ENCODE peak calls at places on chromosomes 16 and 17, in ten cellular contexts. One of them, this sample, is unnamed.
A peak's percentile ranks its signal among the peaks of the same experiment; 100 is the strongest.

GRCh38 chr16:24013733-24014645 is 178.2 kb downstream of the PRKCB start:
- DNase-seq in prostate gland: no peak
- DNase-seq in CD8-positive, alpha-beta T cell: peak; percentile 82
- DNase-seq in A549: no peak
- DNase-seq in ovary: no peak
- DNase-seq in neural progenitor cell: no peak
- DNase-seq in brain microvascular endothelial cell: no peak
- DNase-seq in OCI-LY7: peak; percentile 100
- DNase-seq in tibial artery: no peak
- DNase-seq in fibroblast of lung: no peak
- DNase-seq in this sample: no peak

GRCh38 chr17:66737524-66737923 is 97.4 kb upstream of the CACNG5 start:
- DNase-seq in prostate gland: no peak
- DNase-seq in CD8-positive, alpha-beta T cell: no peak
- DNase-seq in A549: no peak
- DNase-seq in ovary: peak; percentile 55
- DNase-seq in neural progenitor cell: peak; percentile 79
- DNase-seq in brain microvascular endothelial cell: peak; percentile 66
- DNase-seq in OCI-LY7: no peak
- DNase-seq in tibial artery: no peak
- DNase-seq in fibroblast of lung: peak; percentile 45
- DNase-seq in this sample: no peak

GRCh38 chr16:84545114-84545737 is 40.8 kb upstream of the MEAK7 start:
- DNase-seq in prostate gland: no peak
- DNase-seq in CD8-positive, alpha-beta T cell: no peak
- DNase-seq in A549: no peak
- DNase-seq in ovary: no peak
- DNase-seq in neural progenitor cell: no peak
- DNase-seq in brain microvascular endothelial cell: no peak
- DNase-seq in OCI-LY7: no peak
- DNase-seq in tibial artery: no peak
- DNase-seq in fibroblast of lung: no peak
- DNase-seq in this sample: no peak

GRCh38 chr16:82638095-82638798 is 11.5 kb downstream of the CDH13 start:
- DNase-seq in prostate gland: no peak
- DNase-seq in CD8-positive, alpha-beta T cell: no peak
- DNase-seq in A549: no peak
- DNase-seq in ovary: no peak
- DNase-seq in neural progenitor cell: no peak
- DNase-seq in brain microvascular endothelial cell: peak; percentile 88
- DNase-seq in OCI-LY7: no peak
- DNase-seq in tibial artery: no peak
- DNase-seq in fibroblast of lung: peak; percentile 83
- DNase-seq in this sample: no peak

GRCh38 chr16:86107190-86107589 is 208.2 kb downstream of the IRF8 start:
- DNase-seq in prostate gland: no peak
- DNase-seq in CD8-positive, alpha-beta T cell: no peak
- DNase-seq in A549: no peak
- DNase-seq in ovary: no peak
- DNase-seq in neural progenitor cell: no peak
- DNase-seq in brain microvascular endothelial cell: no peak
- DNase-seq in OCI-LY7: no peak
- DNase-seq in tibial artery: no peak
- DNase-seq in fibroblast of lung: peak; percentile 39
- DNase-seq in this sample: no peak

GRCh38 chr16:73040735-73041402 is 7.1 kb downstream of the ZFHX3 start:
- DNase-seq in prostate gland: no peak
- DNase-seq in CD8-positive, alpha-beta T cell: no peak
- DNase-seq in A549: no peak
- DNase-seq in ovary: no peak
- DNase-seq in neural progenitor cell: no peak
- DNase-seq in brain microvascular endothelial cell: no peak
- DNase-seq in OCI-LY7: no peak
- DNase-seq in tibial artery: peak; percentile 1
- DNase-seq in fibroblast of lung: no peak
- DNase-seq in this sample: no peak

GRCh38 chr17:67211742-67212141 is 33.3 kb downstream of the HELZ start:
- DNase-seq in prostate gland: no peak
- DNase-seq in CD8-positive, alpha-beta T cell: no peak
- DNase-seq in A549: no peak
- DNase-seq in ovary: no peak
- DNase-seq in neural progenitor cell: no peak
- DNase-seq in brain microvascular endothelial cell: no peak
- DNase-seq in OCI-LY7: no peak
- DNase-seq in tibial artery: no peak
- DNase-seq in fibroblast of lung: peak; percentile 53
- DNase-seq in this sample: no peak

GRCh38 chr17:45251931-45252330 is 10.0 kb downstream of the SPATA32 start:
- DNase-seq in prostate gland: no peak
- DNase-seq in CD8-positive, alpha-beta T cell: no peak
- DNase-seq in A549: no peak
- DNase-seq in ovary: no peak
- DNase-seq in neural progenitor cell: no peak
- DNase-seq in brain microvascular endothelial cell: no peak
- DNase-seq in OCI-LY7: no peak
- DNase-seq in tibial artery: no peak
- DNase-seq in fibroblast of lung: no peak
- DNase-seq in this sample: no peak

GRCh38 chr16:29876578-29877249 is 13.7 kb upstream of the CDIPT start:
- DNase-seq in prostate gland: no peak
- DNase-seq in CD8-positive, alpha-beta T cell: no peak
- DNase-seq in A549: no peak
- DNase-seq in ovary: no peak
- DNase-seq in neural progenitor cell: peak; percentile 56
- DNase-seq in brain microvascular endothelial cell: no peak
- DNase-seq in OCI-LY7: no peak
- DNase-seq in tibial artery: no peak
- DNase-seq in fibroblast of lung: no peak
- DNase-seq in this sample: no peak
- H3K4me3 ChIP-seq in prostate gland: no peak overlapping the region
- H3K4me3 ChIP-seq in CD8-positive, alpha-beta T cell: peak overlapping the region; percentile 35
- H3K4me3 ChIP-seq in A549: peak overlapping the region; percentile 43
- H3K4me3 ChIP-seq in ovary: no peak overlapping the region
- H3K4me3 ChIP-seq in neural progenitor cell: peak overlapping the region; percentile 47
- H3K4me3 ChIP-seq in brain microvascular endothelial cell: peak overlapping the region; percentile 29
- H3K4me3 ChIP-seq in OCI-LY7: peak overlapping the region; percentile 20
- H3K4me3 ChIP-seq in tibial artery: peak overlapping the region; percentile 22
- H3K4me3 ChIP-seq in fibroblast of lung: peak overlapping the region; percentile 30
- H3K4me3 ChIP-seq in this sample: no peak overlapping the region

GRCh38 chr16:52068447-52069074 is 478.4 kb downstream of the TOX3 start:
- DNase-seq in prostate gland: peak; percentile 36
- DNase-seq in CD8-positive, alpha-beta T cell: no peak
- DNase-seq in A549: no peak
- DNase-seq in ovary: no peak
- DNase-seq in neural progenitor cell: peak; percentile 72
- DNase-seq in brain microvascular endothelial cell: peak; percentile 25
- DNase-seq in OCI-LY7: no peak
- DNase-seq in tibial artery: no peak
- DNase-seq in fibroblast of lung: peak; percentile 20
- DNase-seq in this sample: peak; percentile 49
- TF ChIP-seq CTCF in prostate gland: no peak
- TF ChIP-seq CTCF in CD8-positive, alpha-beta T cell: no peak
- TF ChIP-seq CTCF in A549: no peak
- TF ChIP-seq CTCF in ovary: no peak
- TF ChIP-seq CTCF in neural progenitor cell: peak; percentile 75
- TF ChIP-seq CTCF in brain microvascular endothelial cell: peak; percentile 41
- TF ChIP-seq CTCF in OCI-LY7: peak; percentile 28
- TF ChIP-seq CTCF in tibial artery: no peak
- TF ChIP-seq CTCF in fibroblast of lung: no peak
- TF ChIP-seq CTCF in this sample: peak; percentile 36

GRCh38 chr17:42246515-42246914 is 29.7 kb downstream of the STAT5B start:
- DNase-seq in prostate gland: no peak
- DNase-seq in CD8-positive, alpha-beta T cell: no peak
- DNase-seq in A549: no peak
- DNase-seq in ovary: peak; percentile 68
- DNase-seq in neural progenitor cell: no peak
- DNase-seq in brain microvascular endothelial cell: peak; percentile 53
- DNase-seq in OCI-LY7: no peak
- DNase-seq in tibial artery: no peak
- DNase-seq in fibroblast of lung: no peak
- DNase-seq in this sample: no peak

GRCh38 chr17:42236760-42237159 is 39.4 kb downstream of the STAT5B start:
- DNase-seq in prostate gland: no peak
- DNase-seq in CD8-positive, alpha-beta T cell: no peak
- DNase-seq in A549: no peak
- DNase-seq in ovary: no peak
- DNase-seq in neural progenitor cell: no peak
- DNase-seq in brain microvascular endothelial cell: no peak
- DNase-seq in OCI-LY7: no peak
- DNase-seq in tibial artery: no peak
- DNase-seq in fibroblast of lung: no peak
- DNase-seq in this sample: no peak

GRCh38 chr17:42243493-42243982 is 32.7 kb downstream of the STAT5B start:
- DNase-seq in prostate gland: no peak
- DNase-seq in CD8-positive, alpha-beta T cell: no peak
- DNase-seq in A549: no peak
- DNase-seq in ovary: no peak
- DNase-seq in neural progenitor cell: no peak
- DNase-seq in brain microvascular endothelial cell: no peak
- DNase-seq in OCI-LY7: no peak
- DNase-seq in tibial artery: no peak
- DNase-seq in fibroblast of lung: no peak
- DNase-seq in this sample: no peak

GRCh38 chr17:42240201-42240600 is 36.0 kb downstream of the STAT5B start:
- DNase-seq in prostate gland: no peak
- DNase-seq in CD8-positive, alpha-beta T cell: no peak
- DNase-seq in A549: no peak
- DNase-seq in ovary: no peak
- DNase-seq in neural progenitor cell: no peak
- DNase-seq in brain microvascular endothelial cell: no peak
- DNase-seq in OCI-LY7: no peak
- DNase-seq in tibial artery: no peak
- DNase-seq in fibroblast of lung: no peak
- DNase-seq in this sample: no peak

GRCh38 chr17:42241871-42242270 is 34.3 kb downstream of the STAT5B start:
- DNase-seq in prostate gland: no peak
- DNase-seq in CD8-positive, alpha-beta T cell: no peak
- DNase-seq in A549: no peak
- DNase-seq in ovary: no peak
- DNase-seq in neural progenitor cell: no peak
- DNase-seq in brain microvascular endothelial cell: no peak
- DNase-seq in OCI-LY7: no peak
- DNase-seq in tibial artery: no peak
- DNase-seq in fibroblast of lung: no peak
- DNase-seq in this sample: no peak
- H3K27ac ChIP-seq in prostate gland: no peak overlapping the region
- H3K27ac ChIP-seq in CD8-positive, alpha-beta T cell: no peak overlapping the region
- H3K27ac ChIP-seq in A549: no peak overlapping the region
- H3K27ac ChIP-seq in ovary: no peak overlapping the region
- H3K27ac ChIP-seq in neural progenitor cell: no peak overlapping the region
- H3K27ac ChIP-seq in brain microvascular endothelial cell: no peak overlapping the region
- H3K27ac ChIP-seq in OCI-LY7: no peak overlapping the region
- H3K27ac ChIP-seq in tibial artery: no peak overlapping the region
- H3K27ac ChIP-seq in fibroblast of lung: no peak overlapping the region
- H3K27ac ChIP-seq in this sample: no peak overlapping the region

DNA sequence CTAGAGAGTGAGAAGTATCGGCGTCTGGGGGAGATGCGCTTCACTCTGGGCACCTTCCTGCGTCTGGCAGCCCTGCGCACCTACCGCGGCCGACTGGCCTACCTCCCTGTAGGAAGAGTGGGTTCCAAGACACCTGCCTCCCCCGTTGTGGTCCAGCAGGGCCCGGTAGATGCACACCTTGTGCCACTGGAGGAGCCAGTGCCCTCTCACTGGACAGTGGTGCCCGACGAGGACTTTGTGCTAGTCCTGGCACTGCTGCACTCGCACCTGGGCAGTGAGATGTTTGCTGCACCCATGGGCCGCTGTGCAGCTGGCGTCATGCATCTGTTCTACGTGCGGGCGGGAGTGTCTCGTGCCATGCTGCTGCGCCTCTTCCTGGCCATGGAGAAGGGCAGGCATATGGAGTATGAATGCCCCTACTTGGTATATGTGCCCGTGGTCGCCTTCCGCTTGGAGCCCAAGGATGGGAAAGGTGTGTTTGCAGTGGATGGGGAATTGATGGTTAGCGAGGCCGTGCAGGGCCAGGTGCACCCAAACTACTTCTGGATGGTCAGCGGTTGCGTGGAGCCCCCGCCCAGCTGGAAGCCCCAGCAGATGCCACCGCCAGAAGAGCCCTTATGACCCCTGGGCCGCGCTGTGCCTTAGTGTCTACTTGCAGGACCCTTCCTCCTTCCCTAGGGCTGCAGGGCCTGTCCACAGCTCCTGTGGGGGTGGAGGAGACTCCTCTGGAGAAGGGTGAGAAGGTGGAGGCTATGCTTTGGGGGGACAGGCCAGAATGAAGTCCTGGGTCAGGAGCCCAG is 2.8 kb downstream of the SPHK1 start:
- DNase-seq in prostate gland: no peak
- DNase-seq in CD8-positive, alpha-beta T cell: no peak
- DNase-seq in A549: no peak
- DNase-seq in ovary: peak; percentile 40
- DNase-seq in neural progenitor cell: no peak
- DNase-seq in brain microvascular endothelial cell: no peak
- DNase-seq in OCI-LY7: no peak
- DNase-seq in tibial artery: no peak
- DNase-seq in fibroblast of lung: no peak
- DNase-seq in this sample: no peak
- H3K4me3 ChIP-seq in prostate gland: no peak overlapping the region
- H3K4me3 ChIP-seq in CD8-positive, alpha-beta T cell: no peak overlapping the region
- H3K4me3 ChIP-seq in A549: no peak overlapping the region
- H3K4me3 ChIP-seq in ovary: no peak overlapping the region
- H3K4me3 ChIP-seq in neural progenitor cell: no peak overlapping the region
- H3K4me3 ChIP-seq in brain microvascular endothelial cell: peak overlapping the region; percentile 94
- H3K4me3 ChIP-seq in OCI-LY7: no peak overlapping the region
- H3K4me3 ChIP-seq in tibial artery: no peak overlapping the region
- H3K4me3 ChIP-seq in fibroblast of lung: no peak overlapping the region
- H3K4me3 ChIP-seq in this sample: no peak overlapping the region

DNA sequence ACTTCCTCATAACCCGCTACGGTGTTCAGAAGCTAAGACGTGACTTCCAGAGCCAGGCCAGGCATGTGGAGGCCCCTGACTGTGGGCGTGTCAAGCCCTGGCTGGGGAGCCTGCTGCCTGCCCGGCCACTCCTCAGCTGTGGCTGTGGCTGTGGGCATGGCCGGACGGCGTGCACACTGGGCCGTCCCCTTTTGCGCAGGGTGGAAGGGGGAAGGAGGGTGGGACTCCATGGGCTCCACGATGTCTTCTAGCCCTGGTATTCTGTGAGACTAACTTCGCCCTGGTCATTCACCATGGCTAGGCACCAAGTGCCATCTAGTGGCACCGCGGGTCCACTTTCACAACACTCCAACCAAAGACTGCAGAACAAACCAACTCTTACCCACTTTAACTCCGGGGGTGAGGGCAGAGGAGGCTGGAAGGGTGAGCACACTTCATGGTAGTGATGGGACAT is 67.9 kb downstream of the N4BP1 start:
- DNase-seq in prostate gland: peak; percentile 42
- DNase-seq in CD8-positive, alpha-beta T cell: no peak
- DNase-seq in A549: peak; percentile 56
- DNase-seq in ovary: peak; percentile 61
- DNase-seq in neural progenitor cell: peak; percentile 47
- DNase-seq in brain microvascular endothelial cell: peak; percentile 37
- DNase-seq in OCI-LY7: peak; percentile 38
- DNase-seq in tibial artery: peak; percentile 70
- DNase-seq in fibroblast of lung: peak; percentile 75
- DNase-seq in this sample: no peak
- TF ChIP-seq CTCF in prostate gland: no peak
- TF ChIP-seq CTCF in CD8-positive, alpha-beta T cell: peak; percentile 14
- TF ChIP-seq CTCF in A549: peak; percentile 75
- TF ChIP-seq CTCF in ovary: peak; percentile 21
- TF ChIP-seq CTCF in neural progenitor cell: peak; percentile 56
- TF ChIP-seq CTCF in brain microvascular endothelial cell: peak; percentile 79
- TF ChIP-seq CTCF in OCI-LY7: peak; percentile 68
- TF ChIP-seq CTCF in tibial artery: peak; percentile 68
- TF ChIP-seq CTCF in fibroblast of lung: peak; percentile 70
- TF ChIP-seq CTCF in this sample: peak; percentile 59